ENCODE peak calls at places on chromosome 5, in five cellular contexts. One of them, this sample, is unnamed.

GRCh38 chr5:9468070-9468388 is 77.8 kb downstream of the SEMA5A start:
- DNase-seq in EH: peak
- DNase-seq in astrocyte of the spinal cord: peak
- DNase-seq in H1: no peak
- DNase-seq in NCI-H69: peak
- DNase-seq in this sample: peak

GRCh38 chr5:73120222-73121108 is at the start of gene TMEM171:
- DNase-seq in astrocyte of the spinal cord: peak
- DNase-seq in EH: peak
- DNase-seq in NCI-H69: peak
- DNase-seq in H1: peak
- DNase-seq in this sample: no peak

GRCh38 chr5:33227247-33227646 is 213.5 kb upstream of the TARS1 start:
- DNase-seq in astrocyte of the spinal cord: no peak
- DNase-seq in H1: no peak
- DNase-seq in EH: peak
- DNase-seq in NCI-H69: no peak
- DNase-seq in this sample: no peak

GRCh38 chr5:142680605-142681259 is 5.2 kb downstream of the FGF1 start:
- DNase-seq in H1: no peak
- DNase-seq in NCI-H69: peak
- DNase-seq in EH: peak
- DNase-seq in astrocyte of the spinal cord: peak
- DNase-seq in this sample: no peak

GRCh38 chr5:10682429-10682746 is 78.6 kb downstream of the DAP start:
- DNase-seq in astrocyte of the spinal cord: no peak
- DNase-seq in NCI-H69: no peak
- DNase-seq in H1: no peak
- DNase-seq in EH: no peak
- DNase-seq in this sample: no peak

GRCh38 chr5:168468836-168469235 is 17.4 kb upstream of the RARS1 start:
- DNase-seq in NCI-H69: no peak
- DNase-seq in astrocyte of the spinal cord: peak
- DNase-seq in H1: no peak
- DNase-seq in EH: peak
- DNase-seq in this sample: peak

GRCh38 chr5:124645396-124645795 is 101.0 kb downstream of the ZNF608 start:
- DNase-seq in NCI-H69: no peak
- DNase-seq in astrocyte of the spinal cord: no peak
- DNase-seq in EH: no peak
- DNase-seq in H1: no peak
- DNase-seq in this sample: no peak

GRCh38 chr5:126872558-126873349 is 95.8 kb downstream of the LMNB1 start:
- DNase-seq in EH: no peak
- DNase-seq in NCI-H69: no peak
- DNase-seq in astrocyte of the spinal cord: no peak
- DNase-seq in H1: no peak
- DNase-seq in this sample: no peak

GRCh38 chr5:45101146-45101545 is 292.4 kb downstream of the MRPS30 start:
- DNase-seq in astrocyte of the spinal cord: no peak
- DNase-seq in EH: no peak
- DNase-seq in NCI-H69: no peak
- DNase-seq in H1: no peak
- DNase-seq in this sample: no peak

GRCh38 chr5:35938518-35939227 is at the start of gene CAPSL:
- DNase-seq in NCI-H69: peak
- DNase-seq in astrocyte of the spinal cord: peak
- DNase-seq in EH: peak
- DNase-seq in H1: peak
- DNase-seq in this sample: no peak

GRCh38 chr5:20538341-20538740 is 550.3 kb upstream of the CDH18 start:
- DNase-seq in EH: no peak
- DNase-seq in NCI-H69: no peak
- DNase-seq in H1: no peak
- DNase-seq in astrocyte of the spinal cord: no peak
- DNase-seq in this sample: no peak

GRCh38 chr5:63125862-63126261 is 547.2 kb downstream of the LRRC70 start:
- DNase-seq in EH: peak
- DNase-seq in NCI-H69: peak
- DNase-seq in H1: no peak
- DNase-seq in astrocyte of the spinal cord: peak
- DNase-seq in this sample: peak

GRCh38 chr5:160458971-160459800 is 37.5 kb downstream of the PTTG1 start:
- DNase-seq in EH: no peak
- DNase-seq in H1: no peak
- DNase-seq in NCI-H69: no peak
- DNase-seq in astrocyte of the spinal cord: no peak
- DNase-seq in this sample: no peak

GRCh38 chr5:128905225-128906110 is 59.8 kb upstream of the SLC27A6 start:
- DNase-seq in astrocyte of the spinal cord: peak
- DNase-seq in EH: peak
- DNase-seq in NCI-H69: peak
- DNase-seq in H1: no peak
- DNase-seq in this sample: peak

GRCh38 chr5:119274767-119275130 is 81.1 kb upstream of the TNFAIP8 start:
- DNase-seq in NCI-H69: no peak
- DNase-seq in astrocyte of the spinal cord: peak
- DNase-seq in EH: peak
- DNase-seq in H1: no peak
- DNase-seq in this sample: peak

GRCh38 chr5:321233-321725 is at the start of gene AHRR:
- DNase-seq in astrocyte of the spinal cord: peak
- DNase-seq in H1: peak
- DNase-seq in EH: peak
- DNase-seq in NCI-H69: peak
- DNase-seq in this sample: no peak

GRCh38 chr5:148474025-148474511 is 90.3 kb downstream of the FBXO38 start:
- DNase-seq in H1: no peak
- DNase-seq in astrocyte of the spinal cord: peak
- DNase-seq in NCI-H69: no peak
- DNase-seq in EH: peak
- DNase-seq in this sample: peak

GRCh38 chr5:35898952-35899351 is 39.5 kb downstream of the CAPSL start:
- DNase-seq in H1: no peak
- DNase-seq in EH: no peak
- DNase-seq in NCI-H69: no peak
- DNase-seq in astrocyte of the spinal cord: no peak
- DNase-seq in this sample: no peak

GRCh38 chr5:115415143-115415491 is 118.7 kb upstream of the CCDC112 start:
- DNase-seq in astrocyte of the spinal cord: peak
- DNase-seq in NCI-H69: peak
- DNase-seq in EH: peak
- DNase-seq in H1: no peak
- DNase-seq in this sample: peak

GRCh38 chr5:96934291-96934694 is 1.6 kb upstream of the LNPEP start:
- DNase-seq in H1: no peak
- DNase-seq in EH: peak
- DNase-seq in astrocyte of the spinal cord: no peak
- DNase-seq in NCI-H69: peak
- DNase-seq in this sample: peak

GRCh38 chr5:135735831-135736230 is 98.6 kb upstream of the SLC25A48 start:
- DNase-seq in astrocyte of the spinal cord: no peak
- DNase-seq in EH: no peak
- DNase-seq in H1: peak
- DNase-seq in NCI-H69: no peak
- DNase-seq in this sample: no peak

GRCh38 chr5:127519527-127519926 is 2.1 kb downstream of the PRRC1 start:
- DNase-seq in astrocyte of the spinal cord: no peak
- DNase-seq in EH: no peak
- DNase-seq in H1: no peak
- DNase-seq in NCI-H69: no peak
- DNase-seq in this sample: no peak

GRCh38 chr5:179852993-179853547 is 5.5 kb downstream of the MRNIP start:
- DNase-seq in astrocyte of the spinal cord: no peak
- DNase-seq in H1: no peak
- DNase-seq in NCI-H69: no peak
- DNase-seq in EH: no peak
- DNase-seq in this sample: no peak

GRCh38 chr5:6216516-6217075 is 161.8 kb downstream of the MED10 start:
- DNase-seq in H1: no peak
- DNase-seq in EH: no peak
- DNase-seq in NCI-H69: no peak
- DNase-seq in astrocyte of the spinal cord: no peak
- DNase-seq in this sample: no peak

GRCh38 chr5:83375049-83375710 is 96.4 kb upstream of the VCAN start:
- DNase-seq in H1: no peak
- DNase-seq in NCI-H69: no peak
- DNase-seq in astrocyte of the spinal cord: peak
- DNase-seq in EH: peak
- DNase-seq in this sample: no peak

GRCh38 chr5:175573493-175574269 is 84.2 kb upstream of the HRH2 start:
- DNase-seq in EH: no peak
- DNase-seq in H1: peak
- DNase-seq in astrocyte of the spinal cord: no peak
- DNase-seq in NCI-H69: peak
- DNase-seq in this sample: no peak

GRCh38 chr5:132086277-132086794 is 12.7 kb downstream of the CSF2 start:
- DNase-seq in NCI-H69: peak
- DNase-seq in EH: peak
- DNase-seq in astrocyte of the spinal cord: peak
- DNase-seq in H1: no peak
- DNase-seq in this sample: peak

GRCh38 chr5:83530186-83530585 is 58.6 kb downstream of the VCAN start:
- DNase-seq in NCI-H69: no peak
- DNase-seq in EH: no peak
- DNase-seq in H1: no peak
- DNase-seq in astrocyte of the spinal cord: peak
- DNase-seq in this sample: peak

GRCh38 chr5:139696894-139697658 is 48.9 kb downstream of the CXXC5 start:
- DNase-seq in NCI-H69: peak
- DNase-seq in astrocyte of the spinal cord: peak
- DNase-seq in H1: no peak
- DNase-seq in EH: peak
- DNase-seq in this sample: peak

GRCh38 chr5:146971401-146971800 is 92.8 kb upstream of the PPP2R2B start:
- DNase-seq in H1: no peak
- DNase-seq in NCI-H69: no peak
- DNase-seq in EH: no peak
- DNase-seq in astrocyte of the spinal cord: no peak
- DNase-seq in this sample: no peak

GRCh38 chr5:73339711-73340110 is 108.9 kb downstream of the FOXD1 start:
- DNase-seq in astrocyte of the spinal cord: peak
- DNase-seq in NCI-H69: no peak
- DNase-seq in H1: no peak
- DNase-seq in EH: no peak
- DNase-seq in this sample: no peak

GRCh38 chr5:145838276-145838675 is 3.1 kb upstream of the PRELID2 start:
- DNase-seq in EH: no peak
- DNase-seq in NCI-H69: no peak
- DNase-seq in astrocyte of the spinal cord: no peak
- DNase-seq in H1: no peak
- DNase-seq in this sample: no peak

GRCh38 chr5:126419102-126419501 is 4.1 kb upstream of the GRAMD2B start:
- DNase-seq in NCI-H69: no peak
- DNase-seq in EH: no peak
- DNase-seq in astrocyte of the spinal cord: no peak
- DNase-seq in H1: no peak
- DNase-seq in this sample: no peak

GRCh38 chr5:149887622-149888183 is 56.9 kb downstream of the PDE6A start:
- DNase-seq in astrocyte of the spinal cord: peak
- DNase-seq in EH: peak
- DNase-seq in NCI-H69: peak
- DNase-seq in H1: no peak
- DNase-seq in this sample: peak

GRCh38 chr5:77590347-77590746 is 48.2 kb downstream of the OTP start:
- DNase-seq in EH: no peak
- DNase-seq in astrocyte of the spinal cord: no peak
- DNase-seq in NCI-H69: peak
- DNase-seq in H1: no peak
- DNase-seq in this sample: no peak

GRCh38 chr5:74070766-74071165 is 444.8 kb downstream of the ARHGEF28 start:
- DNase-seq in EH: no peak
- DNase-seq in NCI-H69: no peak
- DNase-seq in astrocyte of the spinal cord: no peak
- DNase-seq in H1: no peak
- DNase-seq in this sample: no peak

GRCh38 chr5:88661870-88662207 is 221.1 kb downstream of the MEF2C start:
- DNase-seq in NCI-H69: peak
- DNase-seq in EH: no peak
- DNase-seq in H1: no peak
- DNase-seq in astrocyte of the spinal cord: no peak
- DNase-seq in this sample: no peak

This sample was measured in astrocyte of the cerebellum.